ENCODE peak calls at places on chromosomes 6 and 20, in eight cellular contexts. One of them, this sample, is unnamed.

GRCh38 chr20:11952621-11953020 is 34.9 kb downstream of the BTBD3 start:
- DNase-seq in Caco-2: no peak
- DNase-seq in WTC11: no peak
- DNase-seq in fibroblast of lung: peak; percentile 35
- DNase-seq in activated B cell treated with CpG ODN at 0.5 μM for 24 hours: no peak
- DNase-seq in nephron progenitor cell: no peak
- DNase-seq in DND-41: no peak
- DNase-seq in left ventricle myocardium inferior: no peak
- DNase-seq in this sample: no peak

GRCh38 chr20:38897267-38897666 is 28.9 kb upstream of the FAM83D start:
- DNase-seq in Caco-2: no peak
- DNase-seq in WTC11: no peak
- DNase-seq in fibroblast of lung: no peak
- DNase-seq in activated B cell treated with CpG ODN at 0.5 μM for 24 hours: no peak
- DNase-seq in nephron progenitor cell: no peak
- DNase-seq in DND-41: no peak
- DNase-seq in left ventricle myocardium inferior: no peak
- DNase-seq in this sample: no peak

GRCh38 chr20:62277253-62277652 is 25.5 kb upstream of the ADRM1 start:
- DNase-seq in Caco-2: no peak
- DNase-seq in WTC11: no peak
- DNase-seq in fibroblast of lung: no peak
- DNase-seq in activated B cell treated with CpG ODN at 0.5 μM for 24 hours: no peak
- DNase-seq in nephron progenitor cell: no peak
- DNase-seq in DND-41: no peak
- DNase-seq in left ventricle myocardium inferior: no peak
- DNase-seq in this sample: no peak

GRCh38 chr20:33859157-33859695 is 48.1 kb downstream of the CHMP4B start:
- DNase-seq in Caco-2: peak; percentile 35
- DNase-seq in WTC11: no peak
- DNase-seq in fibroblast of lung: no peak
- DNase-seq in activated B cell treated with CpG ODN at 0.5 μM for 24 hours: no peak
- DNase-seq in nephron progenitor cell: no peak
- DNase-seq in DND-41: peak; percentile 49
- DNase-seq in left ventricle myocardium inferior: no peak
- DNase-seq in this sample: no peak

GRCh38 chr20:63055575-63056235 is 48.9 kb upstream of the BHLHE23 start:
- DNase-seq in Caco-2: no peak
- DNase-seq in WTC11: peak; percentile 6
- DNase-seq in fibroblast of lung: no peak
- DNase-seq in activated B cell treated with CpG ODN at 0.5 μM for 24 hours: no peak
- DNase-seq in nephron progenitor cell: no peak
- DNase-seq in DND-41: no peak
- DNase-seq in left ventricle myocardium inferior: peak; percentile 8
- DNase-seq in this sample: no peak

GRCh38 chr6:84422380-84422968 is 195.0 kb upstream of the CEP162 start:
- DNase-seq in Caco-2: peak; percentile 42
- DNase-seq in WTC11: peak; percentile 82
- DNase-seq in fibroblast of lung: peak; percentile 30
- DNase-seq in activated B cell treated with CpG ODN at 0.5 μM for 24 hours: no peak
- DNase-seq in nephron progenitor cell: peak; percentile 85
- DNase-seq in DND-41: peak; percentile 15
- DNase-seq in left ventricle myocardium inferior: peak; percentile 46
- DNase-seq in this sample: peak; percentile 76

GRCh38 chr6:113596907-113597583 is 260.1 kb upstream of the MARCKS start:
- DNase-seq in Caco-2: no peak
- DNase-seq in WTC11: no peak
- DNase-seq in fibroblast of lung: peak; percentile 62
- DNase-seq in activated B cell treated with CpG ODN at 0.5 μM for 24 hours: no peak
- DNase-seq in nephron progenitor cell: peak; percentile 15
- DNase-seq in DND-41: no peak
- DNase-seq in left ventricle myocardium inferior: no peak
- DNase-seq in this sample: no peak

GRCh38 chr6:36357872-36358234 is 21.2 kb upstream of the BNIP5 start:
- DNase-seq in Caco-2: no peak
- DNase-seq in WTC11: no peak
- DNase-seq in fibroblast of lung: no peak
- DNase-seq in activated B cell treated with CpG ODN at 0.5 μM for 24 hours: no peak
- DNase-seq in nephron progenitor cell: no peak
- DNase-seq in DND-41: no peak
- DNase-seq in left ventricle myocardium inferior: no peak
- DNase-seq in this sample: no peak

GRCh38 chr6:43847741-43848630 is 78.0 kb downstream of the VEGFA start:
- DNase-seq in Caco-2: no peak
- DNase-seq in WTC11: no peak
- DNase-seq in fibroblast of lung: peak; percentile 35
- DNase-seq in activated B cell treated with CpG ODN at 0.5 μM for 24 hours: no peak
- DNase-seq in nephron progenitor cell: no peak
- DNase-seq in DND-41: peak; percentile 23
- DNase-seq in left ventricle myocardium inferior: no peak
- DNase-seq in this sample: no peak

GRCh38 chr6:111604259-111605099 is 1.2 kb downstream of the TRAF3IP2 start:
- DNase-seq in Caco-2: no peak
- DNase-seq in WTC11: no peak
- DNase-seq in fibroblast of lung: peak; percentile 86
- DNase-seq in activated B cell treated with CpG ODN at 0.5 μM for 24 hours: no peak
- DNase-seq in nephron progenitor cell: no peak
- DNase-seq in DND-41: no peak
- DNase-seq in left ventricle myocardium inferior: peak; percentile 76
- DNase-seq in this sample: no peak

GRCh38 chr20:36401336-36401735 is 95.2 kb downstream of the DLGAP4 start:
- DNase-seq in Caco-2: no peak
- DNase-seq in WTC11: no peak
- DNase-seq in fibroblast of lung: no peak
- DNase-seq in activated B cell treated with CpG ODN at 0.5 μM for 24 hours: no peak
- DNase-seq in nephron progenitor cell: no peak
- DNase-seq in DND-41: no peak
- DNase-seq in left ventricle myocardium inferior: no peak
- DNase-seq in this sample: no peak

GRCh38 chr6:27433714-27434113 is 39.2 kb downstream of the ZNF184 start:
- DNase-seq in Caco-2: no peak
- DNase-seq in WTC11: no peak
- DNase-seq in fibroblast of lung: no peak
- DNase-seq in activated B cell treated with CpG ODN at 0.5 μM for 24 hours: no peak
- DNase-seq in nephron progenitor cell: no peak
- DNase-seq in DND-41: no peak
- DNase-seq in left ventricle myocardium inferior: no peak
- DNase-seq in this sample: no peak

GRCh38 chr6:112881027-112881426 is 533.9 kb downstream of the RFPL4B start:
- DNase-seq in Caco-2: no peak
- DNase-seq in WTC11: no peak
- DNase-seq in fibroblast of lung: peak; percentile 90
- DNase-seq in activated B cell treated with CpG ODN at 0.5 μM for 24 hours: no peak
- DNase-seq in nephron progenitor cell: no peak
- DNase-seq in DND-41: no peak
- DNase-seq in left ventricle myocardium inferior: no peak
- DNase-seq in this sample: no peak

GRCh38 chr20:11581271-11581670 is 336.4 kb upstream of the BTBD3 start:
- DNase-seq in Caco-2: peak; percentile 18
- DNase-seq in WTC11: peak; percentile 14
- DNase-seq in fibroblast of lung: no peak
- DNase-seq in activated B cell treated with CpG ODN at 0.5 μM for 24 hours: no peak
- DNase-seq in nephron progenitor cell: no peak
- DNase-seq in DND-41: no peak
- DNase-seq in left ventricle myocardium inferior: no peak
- DNase-seq in this sample: no peak

GRCh38 chr6:30071858-30072257 is 3.7 kb downstream of the RNF39 start:
- DNase-seq in Caco-2: no peak
- DNase-seq in WTC11: no peak
- DNase-seq in fibroblast of lung: no peak
- DNase-seq in activated B cell treated with CpG ODN at 0.5 μM for 24 hours: no peak
- DNase-seq in nephron progenitor cell: no peak
- DNase-seq in DND-41: no peak
- DNase-seq in left ventricle myocardium inferior: no peak
- DNase-seq in this sample: no peak

GRCh38 chr20:46587986-46588385 is 37.5 kb upstream of the OCSTAMP start:
- DNase-seq in Caco-2: no peak
- DNase-seq in WTC11: no peak
- DNase-seq in fibroblast of lung: no peak
- DNase-seq in activated B cell treated with CpG ODN at 0.5 μM for 24 hours: no peak
- DNase-seq in nephron progenitor cell: no peak
- DNase-seq in DND-41: no peak
- DNase-seq in left ventricle myocardium inferior: no peak
- DNase-seq in this sample: no peak

GRCh38 chr6:147872002-147872401 is 363.5 kb downstream of the SAMD5 start:
- DNase-seq in Caco-2: no peak
- DNase-seq in WTC11: no peak
- DNase-seq in fibroblast of lung: no peak
- DNase-seq in activated B cell treated with CpG ODN at 0.5 μM for 24 hours: no peak
- DNase-seq in nephron progenitor cell: no peak
- DNase-seq in DND-41: no peak
- DNase-seq in left ventricle myocardium inferior: no peak
- DNase-seq in this sample: no peak

GRCh38 chr20:62404761-62405107 is 2.4 kb downstream of the CABLES2 start:
- DNase-seq in Caco-2: no peak
- DNase-seq in WTC11: no peak
- DNase-seq in fibroblast of lung: no peak
- DNase-seq in activated B cell treated with CpG ODN at 0.5 μM for 24 hours: no peak
- DNase-seq in nephron progenitor cell: no peak
- DNase-seq in DND-41: no peak
- DNase-seq in left ventricle myocardium inferior: no peak
- DNase-seq in this sample: no peak

GRCh38 chr6:2959909-2960719 is 11.3 kb downstream of the SERPINB6 start:
- DNase-seq in Caco-2: no peak
- DNase-seq in WTC11: peak; percentile 46
- DNase-seq in fibroblast of lung: peak; percentile 87
- DNase-seq in activated B cell treated with CpG ODN at 0.5 μM for 24 hours: no peak
- DNase-seq in nephron progenitor cell: no peak
- DNase-seq in DND-41: no peak
- DNase-seq in left ventricle myocardium inferior: no peak
- DNase-seq in this sample: no peak

GRCh38 chr20:32316667-32317066 is 39.2 kb downstream of the KIF3B start:
- DNase-seq in Caco-2: no peak
- DNase-seq in WTC11: no peak
- DNase-seq in fibroblast of lung: no peak
- DNase-seq in activated B cell treated with CpG ODN at 0.5 μM for 24 hours: no peak
- DNase-seq in nephron progenitor cell: no peak
- DNase-seq in DND-41: no peak
- DNase-seq in left ventricle myocardium inferior: no peak
- DNase-seq in this sample: no peak
- TF ChIP-seq CTCF in Caco-2: no peak
- TF ChIP-seq CTCF in WTC11: no peak
- TF ChIP-seq CTCF in fibroblast of lung: no peak
- TF ChIP-seq CTCF in activated B cell treated with CpG ODN at 0.5 μM for 24 hours: no peak
- TF ChIP-seq CTCF in nephron progenitor cell: no peak
- TF ChIP-seq CTCF in DND-41: no peak
- TF ChIP-seq CTCF in left ventricle myocardium inferior: no peak
- TF ChIP-seq CTCF in this sample: no peak

GRCh38 chr6:82877213-82878195 is 188.1 kb downstream of the UBE3D start:
- DNase-seq in Caco-2: no peak
- DNase-seq in WTC11: no peak
- DNase-seq in fibroblast of lung: peak; percentile 92
- DNase-seq in activated B cell treated with CpG ODN at 0.5 μM for 24 hours: no peak
- DNase-seq in nephron progenitor cell: no peak
- DNase-seq in DND-41: no peak
- DNase-seq in left ventricle myocardium inferior: no peak
- DNase-seq in this sample: no peak

GRCh38 chr6:82874867-82875266 is 190.8 kb downstream of the UBE3D start:
- DNase-seq in Caco-2: no peak
- DNase-seq in WTC11: no peak
- DNase-seq in fibroblast of lung: peak; percentile 22
- DNase-seq in activated B cell treated with CpG ODN at 0.5 μM for 24 hours: no peak
- DNase-seq in nephron progenitor cell: no peak
- DNase-seq in DND-41: no peak
- DNase-seq in left ventricle myocardium inferior: no peak
- DNase-seq in this sample: no peak

GRCh38 chr6:82878812-82879211 is 186.8 kb downstream of the UBE3D start:
- DNase-seq in Caco-2: no peak
- DNase-seq in WTC11: no peak
- DNase-seq in fibroblast of lung: peak; percentile 62
- DNase-seq in activated B cell treated with CpG ODN at 0.5 μM for 24 hours: no peak
- DNase-seq in nephron progenitor cell: no peak
- DNase-seq in DND-41: no peak
- DNase-seq in left ventricle myocardium inferior: no peak
- DNase-seq in this sample: no peak

GRCh38 chr6:82872092-82872635 is 193.5 kb downstream of the UBE3D start:
- DNase-seq in Caco-2: no peak
- DNase-seq in WTC11: no peak
- DNase-seq in fibroblast of lung: no peak
- DNase-seq in activated B cell treated with CpG ODN at 0.5 μM for 24 hours: no peak
- DNase-seq in nephron progenitor cell: no peak
- DNase-seq in DND-41: no peak
- DNase-seq in left ventricle myocardium inferior: no peak
- DNase-seq in this sample: no peak

GRCh38 chr6:82875573-82876185 is 190.0 kb downstream of the UBE3D start:
- DNase-seq in Caco-2: no peak
- DNase-seq in WTC11: no peak
- DNase-seq in fibroblast of lung: peak; percentile 91
- DNase-seq in activated B cell treated with CpG ODN at 0.5 μM for 24 hours: no peak
- DNase-seq in nephron progenitor cell: no peak
- DNase-seq in DND-41: no peak
- DNase-seq in left ventricle myocardium inferior: no peak
- DNase-seq in this sample: no peak
- TF ChIP-seq CTCF in Caco-2: no peak
- TF ChIP-seq CTCF in WTC11: no peak
- TF ChIP-seq CTCF in fibroblast of lung: no peak
- TF ChIP-seq CTCF in activated B cell treated with CpG ODN at 0.5 μM for 24 hours: no peak
- TF ChIP-seq CTCF in nephron progenitor cell: no peak
- TF ChIP-seq CTCF in DND-41: no peak
- TF ChIP-seq CTCF in left ventricle myocardium inferior: no peak
- TF ChIP-seq CTCF in this sample: no peak

GRCh38 chr6:101640131-101640530 is 246.6 kb downstream of the GRIK2 start:
- DNase-seq in Caco-2: no peak
- DNase-seq in WTC11: no peak
- DNase-seq in fibroblast of lung: peak; percentile 58
- DNase-seq in activated B cell treated with CpG ODN at 0.5 μM for 24 hours: no peak
- DNase-seq in nephron progenitor cell: no peak
- DNase-seq in DND-41: no peak
- DNase-seq in left ventricle myocardium inferior: no peak
- DNase-seq in this sample: no peak

GRCh38 chr6:101650402-101651100 is 257.0 kb downstream of the GRIK2 start:
- DNase-seq in Caco-2: no peak
- DNase-seq in WTC11: no peak
- DNase-seq in fibroblast of lung: no peak
- DNase-seq in activated B cell treated with CpG ODN at 0.5 μM for 24 hours: no peak
- DNase-seq in nephron progenitor cell: no peak
- DNase-seq in DND-41: no peak
- DNase-seq in left ventricle myocardium inferior: no peak
- DNase-seq in this sample: no peak

GRCh38 chr6:101645770-101646169 is 252.3 kb downstream of the GRIK2 start:
- DNase-seq in Caco-2: no peak
- DNase-seq in WTC11: no peak
- DNase-seq in fibroblast of lung: no peak
- DNase-seq in activated B cell treated with CpG ODN at 0.5 μM for 24 hours: no peak
- DNase-seq in nephron progenitor cell: no peak
- DNase-seq in DND-41: no peak
- DNase-seq in left ventricle myocardium inferior: no peak
- DNase-seq in this sample: no peak
- TF ChIP-seq CTCF in Caco-2: no peak
- TF ChIP-seq CTCF in WTC11: no peak
- TF ChIP-seq CTCF in fibroblast of lung: no peak
- TF ChIP-seq CTCF in activated B cell treated with CpG ODN at 0.5 μM for 24 hours: no peak
- TF ChIP-seq CTCF in nephron progenitor cell: no peak
- TF ChIP-seq CTCF in DND-41: no peak
- TF ChIP-seq CTCF in left ventricle myocardium inferior: no peak
- TF ChIP-seq CTCF in this sample: no peak

DNA sequence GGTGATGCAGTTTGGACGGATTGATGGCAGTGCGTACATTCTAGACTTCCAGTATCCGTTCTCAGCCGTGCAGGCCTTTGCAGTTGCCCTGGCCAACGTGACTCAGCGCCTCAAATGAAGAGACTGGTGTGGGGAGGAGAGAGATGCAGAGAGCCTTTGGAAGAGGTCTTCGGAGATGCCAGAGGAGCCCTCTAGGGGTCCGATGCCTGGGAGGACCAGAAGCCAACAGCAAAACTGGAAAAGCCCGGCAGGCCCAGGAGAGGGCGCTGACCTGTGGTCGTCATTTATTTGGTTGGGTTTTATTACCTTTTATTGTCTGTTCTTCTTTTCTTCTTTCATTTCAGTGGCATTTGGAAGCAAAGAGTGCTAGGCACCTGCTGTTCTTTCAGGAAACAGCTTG is 53.3 kb upstream of the TMEM181 start:
- DNase-seq in Caco-2: peak; percentile 30
- DNase-seq in WTC11: peak; percentile 81
- DNase-seq in fibroblast of lung: peak; percentile 43
- DNase-seq in activated B cell treated with CpG ODN at 0.5 μM for 24 hours: no peak
- DNase-seq in nephron progenitor cell: peak; percentile 36
- DNase-seq in DND-41: no peak
- DNase-seq in left ventricle myocardium inferior: no peak
- DNase-seq in this sample: peak; percentile 17
- TF ChIP-seq CTCF in Caco-2: peak; percentile 52
- TF ChIP-seq CTCF in WTC11: peak; percentile 35
- TF ChIP-seq CTCF in fibroblast of lung: no peak
- TF ChIP-seq CTCF in activated B cell treated with CpG ODN at 0.5 μM for 24 hours: no peak
- TF ChIP-seq CTCF in nephron progenitor cell: peak; percentile 61
- TF ChIP-seq CTCF in DND-41: peak; percentile 20
- TF ChIP-seq CTCF in left ventricle myocardium inferior: no peak
- TF ChIP-seq CTCF in this sample: peak; percentile 63

This sample was measured in progenitor cell of endocrine pancreas.